ENCODE peak calls at places on chromosomes 5 and 9, in nine cellular contexts. B is Caco-2, Q is fibroblast of the aortic adventitia, K is cardiac muscle cell, F is SK-N-SH, C is endothelial cell of umbilical vein, S is astrocyte of the spinal cord, M is BJ, T is lung. V is an unnamed sample.

GRCh38 chr5:37248387-37248969 is 698 bp downstream of the CPLANE1 start:
- DNase-seq in Q (peak; percentile 25), B (no peak), F (peak; percentile 29), M (no peak), C (no peak), K (peak; percentile 16), T (no peak), S (peak; percentile 30), V (peak; percentile 38)

GRCh38 chr9:135690836-135691570 is 8.3 kb downstream of the SOHLH1 start:
- DNase-seq in T (no peak), K (no peak), F (no peak), C (no peak), M (no peak), Q (no peak), B (no peak), S (no peak), V (no peak)

GRCh38 chr5:95554647-95555548 is at the start of the genes ARSK and SKIC3:
- DNase-seq in C (peak; percentile 99), M (peak; percentile 98), F (peak; percentile 92), K (peak; percentile 99), T (peak; percentile 95), B (peak; percentile 97), S (peak; percentile 99), Q (peak; percentile 100), V (peak; percentile 99)

GRCh38 chr5:42572313-42572712 is 149.1 kb downstream of the GHR start:
- DNase-seq in T (no peak), Q (no peak), M (no peak), F (no peak), S (no peak), C (no peak), K (no peak), B (no peak), V (no peak)

GRCh38 chr9:95570150-95570549 is 53.4 kb upstream of the PTCH1 start:
- DNase-seq in C (peak; percentile 45), M (peak; percentile 2), F (no peak), B (no peak), K (peak; percentile 43), Q (peak; percentile 21), T (no peak), S (peak; percentile 18), V (peak; percentile 6)

GRCh38 chr9:104961701-104962359 is 33.9 kb upstream of the ABCA1 start:
- DNase-seq in F (no peak), Q (no peak), C (no peak), T (no peak), K (no peak), B (no peak), M (no peak), S (no peak), V (peak; percentile 54)

GRCh38 chr5:137181685-137182084 is 317.4 kb downstream of the SPOCK1 start:
- DNase-seq in S (no peak), T (no peak), C (no peak), F (peak; percentile 76), B (no peak), M (no peak), K (no peak), Q (no peak), V (no peak)

GRCh38 chr5:123035320-123035949 is 1.1 kb downstream of the PPIC start:
- DNase-seq in K (peak; percentile 29), F (peak; percentile 35), B (peak; percentile 65), S (peak; percentile 25), T (peak; percentile 61), C (peak; percentile 36), Q (peak; percentile 47), M (no peak), V (peak; percentile 53)

GRCh38 chr5:142597025-142597424 is 88.9 kb downstream of the FGF1 start:
- DNase-seq in B (no peak), K (no peak), S (no peak), Q (no peak), C (no peak), T (no peak), F (no peak), M (no peak), V (no peak)

GRCh38 chr5:142600611-142601360 is 85.1 kb downstream of the FGF1 start:
- DNase-seq in M (peak; percentile 50), S (peak; percentile 78), B (no peak), Q (peak; percentile 71), F (no peak), T (no peak), K (peak; percentile 78), C (peak; percentile 91), V (peak; percentile 49)

GRCh38 chr5:142600092-142600491 is 85.8 kb downstream of the FGF1 start:
- DNase-seq in K (no peak), Q (no peak), S (no peak), M (no peak), F (no peak), T (no peak), C (no peak), B (no peak), V (no peak)

GRCh38 chr5:142598338-142598700 is 87.6 kb downstream of the FGF1 start:
- DNase-seq in S (no peak), B (no peak), F (no peak), Q (no peak), M (no peak), T (no peak), K (no peak), C (no peak), V (no peak)

GRCh38 chr5:142597546-142598337 is 88.1 kb downstream of the FGF1 start:
- DNase-seq in F (no peak), S (peak; percentile 80), B (peak; percentile 40), T (no peak), M (no peak), K (peak; percentile 70), C (peak; percentile 81), Q (peak; percentile 80), V (peak; percentile 92)
- TF ChIP-seq CTCF in F (peak; percentile 54), S (peak; percentile 29), B (no peak), T (no peak), M (peak; percentile 24), K (peak; percentile 6), C (no peak), Q (peak; percentile 30), V (peak; percentile 15)

GRCh38 chr5:172113036-172113435 is 75.0 kb downstream of the STK10 start:
- DNase-seq in C (no peak), M (no peak), S (peak; percentile 90), F (no peak), T (no peak), K (no peak), B (no peak), Q (no peak), V (no peak)

GRCh38 chr5:172107606-172108005 is 80.4 kb downstream of the STK10 start:
- DNase-seq in M (peak; percentile 89), B (no peak), C (no peak), S (peak; percentile 81), K (peak; percentile 86), F (no peak), Q (peak; percentile 89), T (no peak), V (peak; percentile 65)

GRCh38 chr5:172109749-172110148 is 78.3 kb downstream of the STK10 start:
- DNase-seq in K (no peak), T (no peak), F (no peak), S (no peak), M (no peak), C (no peak), Q (no peak), B (no peak), V (no peak)

GRCh38 chr5:172110921-172111873 is 76.8 kb downstream of the STK10 start:
- DNase-seq in M (no peak), F (peak; percentile 59), B (no peak), C (peak; percentile 21), S (peak; percentile 50), Q (peak; percentile 74), T (peak; percentile 46), K (peak; percentile 63), V (peak; percentile 63)

GRCh38 chr5:172110260-172110815 is 77.7 kb downstream of the STK10 start:
- DNase-seq in B (no peak), S (no peak), M (no peak), C (no peak), T (no peak), Q (no peak), F (no peak), K (peak; percentile 44), V (no peak)
- H3K4me3 ChIP-seq in B (no peak overlapping the region), S (no peak overlapping the region), M (no peak overlapping the region), C (no peak overlapping the region), T (no peak overlapping the region), Q (no peak overlapping the region), F (no peak overlapping the region), K (no peak overlapping the region), V (no peak overlapping the region)

DNA sequence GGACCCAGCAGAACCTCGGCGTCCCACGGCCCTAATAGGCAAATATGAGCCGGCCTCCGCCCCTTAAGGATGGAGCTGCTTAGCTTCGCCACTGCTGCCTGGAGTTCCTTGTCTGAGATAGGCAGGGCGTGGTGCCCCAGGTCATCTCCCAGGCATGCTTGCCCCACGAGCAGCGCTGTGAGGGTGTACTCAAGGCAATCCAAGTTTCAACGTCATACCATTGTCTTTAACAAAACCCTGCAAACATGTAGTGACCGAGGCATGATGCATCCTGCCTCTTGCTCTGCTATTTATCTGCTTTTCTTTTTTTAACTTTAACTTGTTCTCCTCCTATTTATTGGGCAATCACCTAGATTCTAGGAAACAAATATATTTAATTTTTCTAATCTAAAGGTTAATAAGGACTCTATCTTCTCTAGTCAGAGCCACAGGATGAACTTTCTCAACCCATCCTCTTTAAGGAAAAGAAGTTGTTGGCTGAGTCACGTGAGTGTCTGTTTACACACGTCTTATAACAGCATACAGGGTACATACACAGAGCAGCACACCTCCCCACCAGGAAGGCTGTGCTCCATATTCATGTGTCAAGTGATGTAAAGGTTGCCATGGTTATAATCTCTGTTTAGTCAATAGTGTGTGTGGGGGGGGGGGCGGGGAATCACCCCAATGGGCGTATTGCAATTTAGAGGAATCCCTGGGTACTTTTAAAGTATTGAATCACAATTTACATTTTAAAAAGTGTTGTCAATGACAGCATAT is 27.3 kb upstream of the ZSWIM6 start:
- DNase-seq in F (no peak), K (peak; percentile 87), B (peak; percentile 84), C (peak; percentile 44), T (peak; percentile 57), Q (peak; percentile 99), M (no peak), S (peak; percentile 79), V (peak; percentile 94)
- TF ChIP-seq CTCF in F (no peak), K (no peak), B (no peak), C (no peak), T (no peak), Q (no peak), M (no peak), S (no peak), V (no peak)

GRCh38 chr5:82912462-82912861 is 164.7 kb downstream of the TMEM167A start:
- DNase-seq in T (no peak), B (no peak), F (no peak), Q (no peak), S (no peak), C (no peak), K (no peak), M (no peak), V (no peak)

GRCh38 chr5:82911902-82912301 is 165.3 kb downstream of the TMEM167A start:
- DNase-seq in F (no peak), B (no peak), M (no peak), T (no peak), K (no peak), Q (no peak), S (no peak), C (no peak), V (peak; percentile 50)

GRCh38 chr5:82922086-82922734 is 155.0 kb downstream of the TMEM167A start:
- DNase-seq in B (no peak), F (no peak), K (no peak), C (no peak), S (no peak), T (no peak), M (no peak), Q (no peak), V (no peak)

GRCh38 chr5:82918311-82919031 is 158.7 kb downstream of the TMEM167A start:
- DNase-seq in Q (peak; percentile 41), K (no peak), F (no peak), T (no peak), C (no peak), S (no peak), B (no peak), M (no peak), V (peak; percentile 55)

GRCh38 chr5:82917584-82917983 is 159.6 kb downstream of the TMEM167A start:
- DNase-seq in C (no peak), B (no peak), M (no peak), F (no peak), T (no peak), Q (no peak), S (no peak), K (no peak), V (no peak)
- H3K4me3 ChIP-seq in C (no peak overlapping the region), B (no peak overlapping the region), M (no peak overlapping the region), F (no peak overlapping the region), T (no peak overlapping the region), Q (no peak overlapping the region), S (no peak overlapping the region), K (no peak overlapping the region), V (no peak overlapping the region)

V was measured in fibroblast of mammary gland.